ENCODE peak calls at places on chromosomes 12 and 14, in seven cellular contexts. Q is GM12878, U is GM12892, I is K562, P is H1, X is HepG2, A is SK-N-SH. T is an unnamed sample.
A peak's percentile ranks its signal among the peaks of the same experiment; 100 is the strongest.

GRCh38 chr12:62270384-62270783 is 10.2 kb downstream of the USP15 start:
- DNase-seq in A (no peak), I (no peak), U (no peak), Q (no peak), P (no peak), X (no peak), T (no peak)

GRCh38 chr12:121209629-121210572 is at the start of gene P2RX4:
- DNase-seq in A (peak; percentile 97), U (peak; percentile 91), X (peak; percentile 64), Q (peak; percentile 44), I (peak; percentile 94), P (peak; percentile 91), T (peak; percentile 91)

GRCh38 chr12:132393991-132394949 is 64.9 kb upstream of the GALNT9 start:
- DNase-seq in U (no peak), Q (no peak), P (no peak), I (peak; percentile 48), A (no peak), X (no peak), T (no peak)

GRCh38 chr14:77790566-77791224 is 9.2 kb upstream of the ADCK1 start:
- DNase-seq in U (no peak), A (no peak), I (no peak), Q (no peak), X (no peak), P (no peak), T (no peak)

GRCh38 chr12:82225871-82226270 is 132.3 kb downstream of the CCDC59 start:
- DNase-seq in I (no peak), Q (no peak), P (no peak), U (no peak), X (no peak), A (no peak), T (no peak)

GRCh38 chr14:105894125-105894977 is 368.0 kb downstream of the TMEM121 start:
- DNase-seq in U (no peak), A (no peak), I (peak; percentile 2), X (no peak), P (no peak), Q (no peak), T (no peak)

GRCh38 chr14:21066882-21067502 is 3.1 kb upstream of the ARHGEF40 start:
- DNase-seq in Q (no peak), U (no peak), I (peak; percentile 29), A (no peak), X (peak; percentile 48), P (no peak), T (no peak)

GRCh38 chr12:91074068-91074819 is 16.4 kb upstream of the KERA start:
- DNase-seq in U (no peak), X (no peak), A (no peak), P (no peak), Q (no peak), I (no peak), T (no peak)

GRCh38 chr12:15886372-15887042 is 4.3 kb downstream of the STRAP start:
- DNase-seq in Q (no peak), U (no peak), P (no peak), I (no peak), A (no peak), X (peak; percentile 70), T (no peak)

GRCh38 chr14:50013198-50013918 is 103.0 kb downstream of the VCPKMT start:
- DNase-seq in Q (no peak), X (peak; percentile 69), A (no peak), P (no peak), U (no peak), I (no peak), T (no peak)

GRCh38 chr12:54306925-54307731 is 6.3 kb upstream of the NFE2 start:
- DNase-seq in I (peak; percentile 93), A (peak; percentile 59), Q (no peak), U (no peak), X (peak; percentile 58), P (no peak), T (no peak)

GRCh38 chr14:24076302-24076601 is 4.9 kb downstream of the CPNE6 start:
- DNase-seq in Q (no peak), P (no peak), I (no peak), A (no peak), X (no peak), U (no peak), T (no peak)

GRCh38 chr14:22265319-22266140 is 323.5 kb downstream of the DAD1 start:
- DNase-seq in A (no peak), P (no peak), X (no peak), Q (no peak), U (no peak), I (no peak), T (no peak)

GRCh38 chr14:49950275-49951250 is 57.7 kb downstream of the ARF6 start:
- DNase-seq in A (no peak), I (no peak), U (no peak), X (no peak), Q (no peak), P (no peak), T (no peak)

GRCh38 chr14:37595809-37596595 is 573 bp downstream of the TTC6 start:
- DNase-seq in Q (no peak), A (no peak), U (no peak), X (peak; percentile 99), I (peak; percentile 87), P (peak; percentile 79), T (no peak)

GRCh38 chr14:102817318-102817717 is 40.1 kb downstream of the TRAF3 start:
- DNase-seq in X (no peak), P (no peak), A (no peak), I (no peak), U (no peak), Q (no peak), T (no peak)

GRCh38 chr12:127677537-127678131 is 589.3 kb upstream of the TMEM132C start:
- DNase-seq in P (peak; percentile 84), I (peak; percentile 45), X (peak; percentile 44), U (peak; percentile 21), Q (no peak), A (peak; percentile 66), T (peak; percentile 38)

GRCh38 chr14:99273025-99273723 is 1.2 kb upstream of the BCL11B start:
- DNase-seq in A (peak; percentile 43), I (no peak), P (peak; percentile 89), X (peak; percentile 16), U (no peak), Q (no peak), T (no peak)

DNA sequence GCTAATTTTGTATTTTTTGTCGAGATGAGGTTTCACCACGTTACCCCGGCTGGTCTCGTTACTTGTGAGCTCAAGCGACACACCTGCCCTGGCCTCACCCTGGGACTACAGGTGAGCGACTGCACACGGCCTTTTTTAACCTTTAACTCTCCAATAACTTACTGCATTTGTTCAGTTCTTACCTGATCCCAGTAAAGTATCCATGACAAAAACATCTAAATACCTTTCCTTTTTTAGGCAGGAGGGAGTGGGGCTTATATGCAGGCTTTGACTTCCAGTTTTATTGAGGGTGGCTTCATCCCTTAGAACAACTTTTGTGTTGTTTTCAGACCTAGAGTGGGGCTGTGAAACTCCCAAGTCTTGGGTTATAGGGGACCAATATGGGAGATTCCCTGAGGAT is 68.3 kb downstream of the DENND5B start:
- DNase-seq in P (no peak), X (no peak), U (no peak), Q (no peak), A (no peak), I (no peak), T (no peak)
- TF ChIP-seq TAF1 in P (no peak), X (no peak), U (no peak), Q (no peak), A (no peak), I (no peak), T (no peak)

GRCh38 chr14:104388631-104389325 is 190.8 kb upstream of the C14orf180 start:
- DNase-seq in U (no peak), P (no peak), Q (no peak), X (no peak), I (no peak), A (peak; percentile 36), T (no peak)
- TF ChIP-seq TAF1 in U (no peak), P (no peak), Q (no peak), X (no peak), I (no peak), A (no peak), T (no peak)

GRCh38 chr12:48882325-48882687 is 16.6 kb upstream of the RND1 start:
- DNase-seq in Q (no peak), U (no peak), I (no peak), P (no peak), A (no peak), X (no peak), T (no peak)
- TF ChIP-seq TAF1 in Q (no peak), U (no peak), I (no peak), P (peak; percentile 15), A (no peak), X (no peak), T (no peak)

GRCh38 chr14:100786131-100786530 is 39.8 kb upstream of the MEG3 start:
- DNase-seq in P (no peak), U (no peak), I (no peak), X (no peak), A (no peak), Q (no peak), T (no peak)
- TF ChIP-seq TAF1 in P (no peak), U (no peak), I (no peak), X (no peak), A (no peak), Q (no peak), T (no peak)

GRCh38 chr14:52901357-52901980 is 49.4 kb downstream of the FERMT2 start:
- DNase-seq in A (no peak), P (no peak), U (no peak), Q (no peak), X (no peak), I (no peak), T (no peak)

GRCh38 chr14:52900731-52901130 is 50.1 kb downstream of the FERMT2 start:
- DNase-seq in U (no peak), X (no peak), P (no peak), I (no peak), A (no peak), Q (no peak), T (no peak)

GRCh38 chr14:52906141-52906601 is 44.7 kb downstream of the FERMT2 start:
- DNase-seq in U (no peak), P (no peak), I (no peak), X (no peak), Q (no peak), A (no peak), T (no peak)

GRCh38 chr14:52907949-52908348 is 42.9 kb downstream of the FERMT2 start:
- DNase-seq in Q (no peak), A (no peak), I (no peak), X (no peak), P (no peak), U (no peak), T (no peak)

DNA sequence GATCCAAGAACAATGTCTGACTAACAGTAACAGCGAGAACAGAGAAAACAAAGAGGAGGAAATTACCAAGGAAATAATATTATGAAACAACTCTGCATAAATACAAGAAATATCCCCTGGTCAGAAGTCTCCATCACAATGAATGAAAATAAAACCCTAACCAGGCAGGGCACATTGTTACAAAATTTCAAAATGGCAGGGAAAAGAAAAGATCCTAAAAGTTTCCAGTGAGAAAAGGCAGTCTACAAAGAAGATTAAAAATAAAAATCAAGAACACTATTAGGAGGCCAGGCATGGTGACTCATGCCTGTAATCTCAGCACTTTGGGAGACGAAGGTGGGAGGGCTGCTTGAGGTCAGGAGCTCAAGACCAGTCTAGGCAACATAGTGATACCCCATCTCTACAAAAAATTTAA is 47.9 kb downstream of the FERMT2 start:
- DNase-seq in A (no peak), Q (no peak), P (no peak), I (no peak), U (no peak), X (no peak), T (no peak)
- TF ChIP-seq TAF1 in A (no peak), Q (no peak), P (no peak), I (no peak), U (no peak), X (no peak), T (no peak)

T was measured in GM12891.